ENCODE peak calls at places on chromosomes 11 and 22, in five cellular contexts. A, F, K, E and R are unnamed samples.

GRCh38 chr11:109680127-109680526 is 258.1 kb downstream of the C11orf87 start:
- DNase-seq in A (no peak), F (no peak), K (no peak), E (no peak), R (no peak)

GRCh38 chr11:45102810-45103621 is 43.4 kb upstream of the PRDM11 start:
- DNase-seq in A (peak; percentile 92), F (peak; percentile 59), K (peak; percentile 51), E (peak; percentile 81), R (no peak)

GRCh38 chr11:3745161-3745560 is 52.2 kb downstream of the NUP98 start:
- DNase-seq in A (no peak), F (no peak), K (no peak), E (no peak), R (peak; percentile 25)

GRCh38 chr22:45308624-45309421 is 911 bp upstream of the FAM118A start:
- DNase-seq in A (no peak), F (no peak), K (peak; percentile 42), E (no peak), R (no peak)

GRCh38 chr22:35435201-35435712 is 35.3 kb downstream of the MCM5 start:
- DNase-seq in A (no peak), F (no peak), K (no peak), E (no peak), R (no peak)

GRCh38 chr11:8605956-8606355 is 11.9 kb upstream of the STK33 start:
- DNase-seq in A (no peak), F (no peak), K (no peak), E (no peak), R (no peak)

GRCh38 chr11:47047972-47048371 is 111.4 kb downstream of the CSTPP1 start:
- DNase-seq in A (no peak), F (no peak), K (no peak), E (no peak), R (no peak)

GRCh38 chr11:103125462-103125861 is 16.2 kb downstream of the DYNC2H1 start:
- DNase-seq in A (no peak), F (no peak), K (no peak), E (no peak), R (no peak)

GRCh38 chr11:17703951-17704350 is 15.4 kb upstream of the MYOD1 start:
- DNase-seq in A (no peak), F (no peak), K (no peak), E (no peak), R (no peak)

GRCh38 chr11:38791346-38791961 is 2193.4 kb upstream of the RAG2 start:
- DNase-seq in A (no peak), F (no peak), K (no peak), E (no peak), R (peak; percentile 42)

GRCh38 chr11:102791271-102792036 is 6.5 kb downstream of the MMP1 start:
- DNase-seq in A (no peak), F (no peak), K (no peak), E (no peak), R (no peak)

GRCh38 chr11:1017269-1018005 is 19.1 kb downstream of the MUC6 start:
- DNase-seq in A (no peak), F (no peak), K (no peak), E (no peak), R (peak; percentile 29)

GRCh38 chr11:67371549-67372231 is 1.7 kb downstream of the CLCF1 start:
- DNase-seq in A (peak; percentile 82), F (peak; percentile 41), K (no peak), E (peak; percentile 78), R (no peak)

GRCh38 chr11:112222303-112222702 is 3.9 kb upstream of the PTS start:
- DNase-seq in A (no peak), F (no peak), K (no peak), E (no peak), R (no peak)

GRCh38 chr11:13010737-13011342 is 1.7 kb downstream of the RASSF10 start:
- DNase-seq in A (no peak), F (no peak), K (peak; percentile 13), E (no peak), R (no peak)

GRCh38 chr11:15119826-15120225 is 5.1 kb downstream of the INSC start:
- DNase-seq in A (no peak), F (no peak), K (no peak), E (no peak), R (no peak)

GRCh38 chr11:19510468-19510867 is 202.2 kb upstream of the NAV2 start:
- DNase-seq in A (no peak), F (no peak), K (no peak), E (no peak), R (no peak)

GRCh38 chr11:100177651-100178050 is 509.4 kb upstream of the ARHGAP42 start:
- DNase-seq in A (no peak), F (no peak), K (no peak), E (no peak), R (no peak)

GRCh38 chr11:114044042-114044871 is 15.3 kb upstream of the ZBTB16 start:
- DNase-seq in A (no peak), F (no peak), K (peak; percentile 76), E (no peak), R (no peak)

GRCh38 chr11:34667810-34668582 is 47.1 kb downstream of the EHF start:
- DNase-seq in A (no peak), F (no peak), K (no peak), E (no peak), R (peak; percentile 96)

GRCh38 chr22:40533712-40534378 is 102.7 kb downstream of the MRTFA start:
- DNase-seq in A (no peak), F (no peak), K (peak; percentile 19), E (no peak), R (no peak)

GRCh38 chr22:40325315-40325714 is 21.0 kb upstream of the ADSL start:
- DNase-seq in A (peak; percentile 71), F (no peak), K (no peak), E (no peak), R (no peak)

GRCh38 chr11:22928207-22928917 is 68.1 kb upstream of the CCDC179 start:
- DNase-seq in A (no peak), F (no peak), K (no peak), E (no peak), R (no peak)

GRCh38 chr11:1847941-1848639 is 4.8 kb upstream of the LSP1 start:
- DNase-seq in A (no peak), F (no peak), K (no peak), E (no peak), R (no peak)

GRCh38 chr22:36294293-36294620 is 41.3 kb downstream of the APOL1 start:
- DNase-seq in A (no peak), F (no peak), K (no peak), E (no peak), R (no peak)

GRCh38 chr11:132111341-132111740 is 740.9 kb downstream of the NTM start:
- DNase-seq in A (no peak), F (no peak), K (no peak), E (no peak), R (no peak)

GRCh38 chr11:66473608-66474525 is 6.4 kb upstream of the DPP3 start:
- DNase-seq in A (peak; percentile 55), F (no peak), K (no peak), E (no peak), R (no peak)

GRCh38 chr11:119168471-119169271 is at the start of gene NLRX1:
- DNase-seq in A (peak; percentile 79), F (peak; percentile 86), K (peak; percentile 90), E (peak; percentile 93), R (peak; percentile 77)

GRCh38 chr11:77402218-77402556 is 71.7 kb downstream of the PAK1 start:
- DNase-seq in A (no peak), F (no peak), K (no peak), E (no peak), R (no peak)

GRCh38 chr22:38271927-38272372 is 860 bp downstream of the TMEM184B start:
- DNase-seq in A (no peak), F (no peak), K (peak; percentile 69), E (no peak), R (peak; percentile 54)

GRCh38 chr11:111878385-111878765 is 590 bp downstream of the FDXACB1 start:
- DNase-seq in A (no peak), F (no peak), K (no peak), E (no peak), R (no peak)

GRCh38 chr22:43867839-43868652 is 5.7 kb upstream of the SULT4A1 start:
- DNase-seq in A (no peak), F (peak; percentile 59), K (peak; percentile 34), E (peak; percentile 54), R (peak; percentile 21)

GRCh38 chr11:115919341-115920086 is 415.3 kb upstream of the CADM1 start:
- DNase-seq in A (peak; percentile 44), F (no peak), K (no peak), E (no peak), R (no peak)

GRCh38 chr11:132200303-132200936 is 830.0 kb downstream of the NTM start:
- DNase-seq in A (no peak), F (no peak), K (no peak), E (no peak), R (no peak)

DNA sequence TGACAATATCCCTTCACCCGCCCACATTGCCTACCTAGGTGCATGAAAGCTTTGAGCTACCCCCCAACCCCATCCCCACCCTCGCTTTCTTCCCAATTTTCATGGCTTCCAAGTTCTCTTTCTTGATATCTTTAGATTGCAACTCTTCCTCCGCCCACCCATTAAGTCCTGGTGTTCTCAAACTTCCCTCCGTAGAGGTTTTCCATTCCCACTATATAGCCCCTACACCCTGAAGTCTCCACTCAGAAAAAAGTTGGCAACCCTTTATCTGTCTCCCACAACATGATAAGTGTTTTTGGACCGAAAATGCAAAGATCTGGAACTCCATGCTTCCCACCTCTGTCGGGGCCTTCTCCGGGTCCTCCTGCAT is 553 bp downstream of the ZNF70 start:
- DNase-seq in A (no peak), F (no peak), K (no peak), E (no peak), R (no peak)
- H3K4me1 ChIP-seq in A (peaks cover 17% of the 10 kb centered on the region), F (peaks cover 10% of the 10 kb centered on the region), K (peaks cover 7% of the 10 kb centered on the region), E (peaks cover 17% of the 10 kb centered on the region), R (peaks cover 2% of the 10 kb centered on the region)

GRCh38 chr11:29481721-29482120 is 535.1 kb downstream of the KCNA4 start:
- DNase-seq in A (no peak), F (no peak), K (no peak), E (no peak), R (no peak)
- H3K4me1 ChIP-seq in A (no peaks in the 10 kb centered on the region), F (no peaks in the 10 kb centered on the region), K (no peaks in the 10 kb centered on the region), E (no peaks in the 10 kb centered on the region), R (no peaks in the 10 kb centered on the region)

DNA sequence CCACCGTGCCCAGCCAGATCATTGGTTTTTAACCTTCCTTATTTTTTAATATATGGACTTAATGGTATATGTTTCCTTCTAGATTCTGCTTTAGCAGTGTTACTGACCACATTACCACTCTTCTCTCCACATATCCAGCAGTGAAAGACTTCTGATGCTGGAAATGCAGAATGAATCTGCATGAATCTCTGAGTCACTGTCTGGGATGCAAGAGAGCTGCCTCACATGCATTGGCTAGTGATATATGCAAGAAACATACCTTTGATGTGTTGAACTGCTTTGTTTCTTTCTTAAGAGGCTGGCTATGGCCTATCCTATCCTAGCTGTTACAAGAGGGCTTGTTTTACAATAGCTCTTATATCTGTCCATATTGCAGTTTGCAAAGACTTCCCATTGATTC is 16.6 kb upstream of the AMPD3 start:
- DNase-seq in A (no peak), F (no peak), K (no peak), E (no peak), R (no peak)
- H3K4me1 ChIP-seq in A (no peaks in the 10 kb centered on the region), F (peaks cover 5% of the 10 kb centered on the region), K (no peaks in the 10 kb centered on the region), E (no peaks in the 10 kb centered on the region), R (no peaks in the 10 kb centered on the region)

DNA sequence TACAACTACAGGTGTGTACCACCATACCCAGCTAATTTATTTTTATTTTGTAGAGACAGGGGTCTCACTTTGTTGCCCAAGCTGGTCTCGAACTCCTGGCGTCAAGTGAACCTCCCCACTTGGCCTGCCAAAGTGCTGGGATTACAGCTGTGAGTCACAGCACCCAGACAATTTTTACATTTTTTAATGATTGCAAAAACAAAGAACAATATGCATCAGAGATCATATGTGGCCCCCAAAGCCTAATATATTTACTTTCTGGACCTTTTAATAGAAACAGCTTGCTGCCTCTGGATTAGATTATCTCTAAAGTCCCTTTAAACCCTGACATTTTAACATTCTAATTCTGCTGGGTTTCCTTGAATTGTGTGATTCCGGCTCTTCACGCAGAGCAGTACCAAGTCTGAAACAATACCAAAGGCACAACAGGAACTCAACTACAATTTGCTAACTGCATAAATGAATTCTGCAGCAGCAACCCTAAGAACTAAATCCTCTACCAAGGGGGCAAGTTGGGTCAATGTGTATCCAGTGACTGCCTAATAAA is 25.0 kb downstream of the RAB30 start:
- DNase-seq in A (no peak), F (no peak), K (no peak), E (no peak), R (no peak)
- H3K4me1 ChIP-seq in A (peaks cover 50% of the 10 kb centered on the region), F (peaks cover 52% of the 10 kb centered on the region), K (no peaks in the 10 kb centered on the region), E (peaks cover 63% of the 10 kb centered on the region), R (no peaks in the 10 kb centered on the region)